ENCODE peak calls at places on chromosomes 6 and 20, in nine cellular contexts. X is IMR-90, C is testis, S is A549, Q is heart left ventricle, T is H54, A is Peyer's patch, B is NB4, V is breast epithelium. I is an unnamed sample.

GRCh38 chr6:36911946-36912555 is 26.3 kb downstream of the C6orf89 start:
- DNase-seq in X (no peak), C (no peak), S (no peak), Q (no peak), T (no peak), A (peak), B (peak), V (no peak), I (no peak)

GRCh38 chr6:56927538-56928453 is 27.1 kb upstream of the BEND6 start:
- DNase-seq in X (peak), C (no peak), S (no peak), Q (no peak), T (no peak), A (no peak), B (peak), V (no peak), I (no peak)

GRCh38 chr6:121160276-121160675 is 174.0 kb downstream of the TBC1D32 start:
- DNase-seq in X (no peak), C (no peak), S (no peak), Q (no peak), T (no peak), A (no peak), B (no peak), V (no peak), I (no peak)

GRCh38 chr6:33162471-33162870 is 29.8 kb downstream of the COL11A2 start:
- DNase-seq in X (no peak), C (no peak), S (no peak), Q (no peak), T (no peak), A (no peak), B (peak), V (no peak), I (no peak)

GRCh38 chr6:157772820-157773219 is 50.2 kb upstream of the SNX9 start:
- DNase-seq in X (no peak), C (no peak), S (no peak), Q (no peak), T (no peak), A (no peak), B (no peak), V (no peak), I (no peak)

GRCh38 chr6:85580104-85580877 is 13.4 kb downstream of the SNX14 start:
- DNase-seq in X (peak), C (no peak), S (peak), Q (no peak), T (no peak), A (no peak), B (no peak), V (no peak), I (no peak)

GRCh38 chr6:107064579-107065065 is 36.6 kb downstream of the MTRES1 start:
- DNase-seq in X (peak), C (peak), S (no peak), Q (no peak), T (peak), A (no peak), B (peak), V (no peak), I (peak)

GRCh38 chr6:30075094-30075986 is at the start of gene RNF39:
- DNase-seq in X (no peak), C (peak), S (no peak), Q (peak), T (no peak), A (no peak), B (no peak), V (no peak), I (no peak)

GRCh38 chr20:17644451-17644850 is 37.6 kb downstream of the RRBP1 start:
- DNase-seq in X (no peak), C (peak), S (no peak), Q (peak), T (no peak), A (no peak), B (no peak), V (no peak), I (no peak)

GRCh38 chr6:137805622-137806021 is 61.4 kb upstream of the TNFAIP3 start:
- DNase-seq in X (no peak), C (peak), S (no peak), Q (peak), T (no peak), A (no peak), B (no peak), V (no peak), I (no peak)

GRCh38 chr6:77470983-77471382 is 7.7 kb upstream of the HTR1B start:
- DNase-seq in X (no peak), C (no peak), S (no peak), Q (no peak), T (no peak), A (no peak), B (no peak), V (no peak), I (no peak)

GRCh38 chr6:133951881-133952814 is 876 bp upstream of the TBPL1 start:
- DNase-seq in X (peak), C (peak), S (peak), Q (peak), T (peak), A (peak), B (peak), V (no peak), I (peak)

GRCh38 chr6:11320914-11321549 is 88.6 kb upstream of the NEDD9 start:
- DNase-seq in X (no peak), C (no peak), S (no peak), Q (no peak), T (no peak), A (no peak), B (no peak), V (no peak), I (no peak)

GRCh38 chr6:159979136-159979874 is 10.4 kb downstream of the IGF2R start:
- DNase-seq in X (peak), C (peak), S (no peak), Q (no peak), T (no peak), A (no peak), B (peak), V (no peak), I (peak)

GRCh38 chr6:75233097-75233615 is 10.4 kb downstream of the COX7A2 start:
- DNase-seq in X (no peak), C (no peak), S (no peak), Q (no peak), T (no peak), A (no peak), B (no peak), V (no peak), I (no peak)

GRCh38 chr6:138691595-138692057 is 81.9 kb upstream of the CCDC28A start:
- DNase-seq in X (peak), C (no peak), S (peak), Q (no peak), T (peak), A (peak), B (peak), V (no peak), I (no peak)

GRCh38 chr20:63567382-63568169 is 6.5 kb downstream of the HELZ2 start:
- DNase-seq in X (no peak), C (no peak), S (no peak), Q (no peak), T (no peak), A (peak), B (peak), V (no peak), I (no peak)

GRCh38 chr6:96532399-96532798 is 10.8 kb downstream of the UFL1 start:
- DNase-seq in X (no peak), C (no peak), S (no peak), Q (no peak), T (no peak), A (no peak), B (peak), V (no peak), I (no peak)

GRCh38 chr6:15598273-15598778 is 64.5 kb downstream of the DTNBP1 start:
- DNase-seq in X (no peak), C (no peak), S (no peak), Q (no peak), T (no peak), A (no peak), B (no peak), V (no peak), I (no peak)

GRCh38 chr6:53299331-53299835 is 49.4 kb downstream of the ELOVL5 start:
- DNase-seq in X (no peak), C (no peak), S (no peak), Q (no peak), T (no peak), A (no peak), B (no peak), V (no peak), I (no peak)

GRCh38 chr6:33014841-33015634 is 5.6 kb upstream of the HLA-DOA start:
- DNase-seq in X (peak), C (peak), S (peak), Q (no peak), T (peak), A (peak), B (peak), V (no peak), I (peak)

GRCh38 chr6:34046617-34047016 is 99.3 kb downstream of the GRM4 start:
- DNase-seq in X (no peak), C (no peak), S (no peak), Q (no peak), T (no peak), A (no peak), B (no peak), V (no peak), I (no peak)

GRCh38 chr6:4189249-4189648 is 53.9 kb upstream of the ECI2 start:
- DNase-seq in X (no peak), C (no peak), S (no peak), Q (no peak), T (no peak), A (no peak), B (no peak), V (no peak), I (no peak)

GRCh38 chr6:159762681-159763293 is 942 bp downstream of the ACAT2 start:
- DNase-seq in X (no peak), C (peak), S (peak), Q (no peak), T (no peak), A (peak), B (peak), V (no peak), I (peak)

GRCh38 chr6:147418523-147418922 is 90.0 kb upstream of the SAMD5 start:
- DNase-seq in X (no peak), C (no peak), S (no peak), Q (no peak), T (no peak), A (no peak), B (no peak), V (no peak), I (no peak)

GRCh38 chr6:5206920-5207561 is 53.7 kb downstream of the LYRM4 start:
- DNase-seq in X (no peak), C (no peak), S (no peak), Q (no peak), T (no peak), A (no peak), B (no peak), V (no peak), I (no peak)

GRCh38 chr6:139030539-139030938 is 2.0 kb downstream of the ABRACL start:
- DNase-seq in X (no peak), C (no peak), S (no peak), Q (no peak), T (no peak), A (peak), B (peak), V (no peak), I (no peak)

GRCh38 chr6:109769213-109769612 is 78.1 kb downstream of the FIG4 start:
- DNase-seq in X (no peak), C (no peak), S (no peak), Q (no peak), T (no peak), A (no peak), B (no peak), V (no peak), I (no peak)

GRCh38 chr20:46665602-46666001 is 14.3 kb upstream of the SLC13A3 start:
- DNase-seq in X (no peak), C (no peak), S (no peak), Q (no peak), T (no peak), A (no peak), B (no peak), V (no peak), I (no peak)

GRCh38 chr6:169101981-169102380 is 151.7 kb downstream of the THBS2 start:
- DNase-seq in X (peak), C (no peak), S (no peak), Q (no peak), T (no peak), A (no peak), B (no peak), V (no peak), I (no peak)

GRCh38 chr20:53622247-53623114 is 28.8 kb upstream of the ZNF217 start:
- DNase-seq in X (no peak), C (no peak), S (peak), Q (no peak), T (no peak), A (no peak), B (peak), V (no peak), I (no peak)

GRCh38 chr20:53621482-53622246 is 28.0 kb upstream of the ZNF217 start:
- DNase-seq in X (peak), C (peak), S (peak), Q (no peak), T (peak), A (no peak), B (peak), V (no peak), I (peak)

GRCh38 chr20:53626584-53626983 is 32.9 kb upstream of the ZNF217 start:
- DNase-seq in X (no peak), C (no peak), S (no peak), Q (no peak), T (no peak), A (no peak), B (no peak), V (no peak), I (no peak)

GRCh38 chr20:53623127-53623453 is 29.5 kb upstream of the ZNF217 start:
- DNase-seq in X (no peak), C (no peak), S (no peak), Q (no peak), T (no peak), A (no peak), B (no peak), V (no peak), I (no peak)

DNA sequence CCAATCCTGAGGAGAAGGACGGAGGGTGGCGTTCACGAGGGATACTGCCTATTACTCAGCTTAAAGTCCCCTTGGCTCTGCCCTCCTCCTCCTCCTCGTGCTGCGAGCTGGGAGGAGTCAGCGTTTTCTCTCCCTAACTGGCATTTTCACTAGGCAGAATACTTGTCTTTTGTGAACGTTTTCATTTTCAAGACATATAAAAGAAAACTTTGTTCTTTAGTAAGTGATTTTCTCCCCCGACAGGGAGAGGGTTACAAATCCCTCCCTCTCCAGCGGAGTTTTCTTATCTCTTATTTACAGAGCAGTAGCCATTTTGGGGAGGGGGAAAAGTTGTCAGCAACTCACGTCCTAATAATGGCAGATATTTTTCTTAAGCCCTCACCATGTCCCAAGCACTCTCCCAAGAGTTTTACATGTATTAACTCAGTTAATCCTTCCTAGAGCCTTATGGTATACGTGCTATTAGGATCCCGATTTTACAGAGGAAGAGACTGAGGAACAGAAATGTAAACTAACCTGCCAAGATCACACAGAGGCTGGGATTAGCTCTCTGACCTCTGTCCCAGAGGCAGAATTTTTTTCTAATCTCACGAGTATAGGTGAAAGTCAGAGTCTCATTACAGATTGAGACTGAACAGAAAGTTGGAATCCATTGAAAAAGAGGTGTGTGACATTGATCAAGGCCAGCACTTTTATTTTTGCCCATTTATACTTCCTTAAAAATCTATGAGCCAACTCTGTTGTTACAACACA is 30.0 kb upstream of the ZNF217 start:
- DNase-seq in X (peak), C (peak), S (peak), Q (no peak), T (peak), A (peak), B (peak), V (peak), I (peak)
- TF ChIP-seq POLR2A in X (peak), C (no peak), S (no peak), Q (no peak), T (peak), A (no peak), B (peak), V (peak), I (peak)

GRCh38 chr6:156762547-156762946 is 14.6 kb upstream of the ARID1B start:
- DNase-seq in X (no peak), C (no peak), S (no peak), Q (no peak), T (no peak), A (no peak), B (no peak), V (no peak), I (no peak)
- TF ChIP-seq POLR2A in X (no peak), C (no peak), S (no peak), Q (no peak), T (no peak), A (no peak), B (no peak), V (no peak), I (no peak)

GRCh38 chr6:31462964-31463940 is 34.7 kb upstream of the MICB start:
- DNase-seq in X (peak), C (peak), S (peak), Q (peak), T (peak), A (peak), B (no peak), V (peak), I (peak)
- TF ChIP-seq POLR2A in X (no peak), C (no peak), S (no peak), Q (no peak), T (no peak), A (peak), B (no peak), V (peak), I (no peak)

GRCh38 chr6:43698584-43699349 is 11.2 kb upstream of the MRPS18A start:
- DNase-seq in X (peak), C (peak), S (peak), Q (no peak), T (peak), A (no peak), B (no peak), V (no peak), I (no peak)

GRCh38 chr6:43702147-43702521 is 14.5 kb upstream of the MRPS18A start:
- DNase-seq in X (no peak), C (no peak), S (no peak), Q (no peak), T (no peak), A (no peak), B (no peak), V (no peak), I (no peak)

GRCh38 chr6:43702522-43703440 is 15.2 kb upstream of the MRPS18A start:
- DNase-seq in X (peak), C (peak), S (peak), Q (peak), T (peak), A (peak), B (peak), V (peak), I (peak)

GRCh38 chr6:43695967-43696291 is 8.3 kb upstream of the MRPS18A start:
- DNase-seq in X (peak), C (no peak), S (no peak), Q (no peak), T (no peak), A (no peak), B (no peak), V (no peak), I (no peak)

GRCh38 chr6:43699564-43700186 is 12.1 kb upstream of the MRPS18A start:
- DNase-seq in X (peak), C (no peak), S (peak), Q (no peak), T (peak), A (no peak), B (no peak), V (peak), I (no peak)
- TF ChIP-seq POLR2A in X (no peak), C (no peak), S (no peak), Q (no peak), T (no peak), A (no peak), B (no peak), V (no peak), I (no peak)

GRCh38 chr20:2652724-2653510 is 485 bp downstream of the NOP56 start:
- DNase-seq in X (no peak), C (peak), S (no peak), Q (no peak), T (no peak), A (peak), B (peak), V (no peak), I (peak)

GRCh38 chr20:2654384-2654822 is 2.0 kb downstream of the NOP56 start:
- DNase-seq in X (no peak), C (no peak), S (no peak), Q (no peak), T (no peak), A (no peak), B (peak), V (no peak), I (no peak)

GRCh38 chr20:2654831-2655230 is 2.4 kb downstream of the NOP56 start:
- DNase-seq in X (no peak), C (no peak), S (no peak), Q (no peak), T (no peak), A (no peak), B (no peak), V (no peak), I (no peak)

GRCh38 chr20:2653511-2654383 is 1.3 kb downstream of the NOP56 start:
- DNase-seq in X (no peak), C (no peak), S (no peak), Q (no peak), T (no peak), A (no peak), B (peak), V (no peak), I (peak)

GRCh38 chr20:2651772-2652723 is at the start of gene NOP56:
- DNase-seq in X (peak), C (peak), S (peak), Q (peak), T (peak), A (peak), B (peak), V (peak), I (peak)
- TF ChIP-seq POLR2A in X (peak), C (no peak), S (peak), Q (peak), T (peak), A (peak), B (peak), V (no peak), I (peak)

GRCh38 chr20:57401565-57401918 is 10.3 kb downstream of the RBM38 start:
- DNase-seq in X (no peak), C (no peak), S (no peak), Q (peak), T (no peak), A (no peak), B (no peak), V (no peak), I (no peak)

GRCh38 chr20:57403216-57403615 is 12.0 kb downstream of the RBM38 start:
- DNase-seq in X (no peak), C (no peak), S (no peak), Q (no peak), T (no peak), A (no peak), B (peak), V (no peak), I (no peak)

GRCh38 chr20:57404419-57405072 is 13.3 kb downstream of the RBM38 start:
- DNase-seq in X (no peak), C (no peak), S (no peak), Q (peak), T (no peak), A (no peak), B (no peak), V (no peak), I (no peak)

GRCh38 chr20:57400821-57401564 is 9.8 kb downstream of the RBM38 start:
- DNase-seq in X (no peak), C (no peak), S (no peak), Q (peak), T (no peak), A (peak), B (peak), V (no peak), I (no peak)

GRCh38 chr20:57402206-57403125 is 11.3 kb downstream of the RBM38 start:
- DNase-seq in X (no peak), C (no peak), S (no peak), Q (peak), T (no peak), A (no peak), B (no peak), V (no peak), I (no peak)
- TF ChIP-seq POLR2A in X (no peak), C (no peak), S (no peak), Q (no peak), T (no peak), A (no peak), B (no peak), V (no peak), I (peak)

GRCh38 chr6:130896249-130896648 is 69.0 kb downstream of the SMLR1 start:
- DNase-seq in X (no peak), C (peak), S (no peak), Q (no peak), T (no peak), A (no peak), B (no peak), V (no peak), I (no peak)

GRCh38 chr6:130893766-130894165 is 66.6 kb downstream of the SMLR1 start:
- DNase-seq in X (no peak), C (no peak), S (no peak), Q (no peak), T (no peak), A (no peak), B (no peak), V (no peak), I (no peak)

GRCh38 chr6:130890531-130890950 is 63.3 kb downstream of the SMLR1 start:
- DNase-seq in X (peak), C (no peak), S (no peak), Q (no peak), T (no peak), A (no peak), B (no peak), V (no peak), I (no peak)

GRCh38 chr6:130895516-130895915 is 68.3 kb downstream of the SMLR1 start:
- DNase-seq in X (no peak), C (no peak), S (no peak), Q (no peak), T (no peak), A (no peak), B (no peak), V (no peak), I (no peak)

GRCh38 chr6:130893277-130893676 is 66.1 kb downstream of the SMLR1 start:
- DNase-seq in X (no peak), C (no peak), S (no peak), Q (no peak), T (no peak), A (no peak), B (peak), V (no peak), I (no peak)
- TF ChIP-seq POLR2A in X (no peak), C (no peak), S (no peak), Q (no peak), T (no peak), A (no peak), B (no peak), V (no peak), I (no peak)

I was measured in erythroblast.